ENCODE peak calls at places on chromosome X, in ten cellular contexts. One of them, this sample, is unnamed.

GRCh38 chrX:85109235-85109634 is 105.6 kb downstream of the APOOL start:
- DNase-seq in neural progenitor cell: peak; percentile 26
- DNase-seq in cardiac muscle cell: peak; percentile 3
- DNase-seq in aorta: no peak
- DNase-seq in pancreas: peak; percentile 3
- DNase-seq in NT2/D1: no peak
- DNase-seq in ovary: no peak
- DNase-seq in HCT116: peak; percentile 35
- DNase-seq in CD8-positive, alpha-beta memory T cell: no peak
- DNase-seq in CD4-positive, alpha-beta memory T cell: no peak
- DNase-seq in this sample: no peak

GRCh38 chrX:74835566-74835965 is 89.7 kb downstream of the NEXMIF start:
- DNase-seq in ovary: no peak
- DNase-seq in cardiac muscle cell: no peak
- DNase-seq in aorta: no peak
- DNase-seq in neural progenitor cell: no peak
- DNase-seq in CD4-positive, alpha-beta memory T cell: no peak
- DNase-seq in NT2/D1: no peak
- DNase-seq in CD8-positive, alpha-beta memory T cell: no peak
- DNase-seq in pancreas: no peak
- DNase-seq in HCT116: no peak
- DNase-seq in this sample: peak; percentile 3

GRCh38 chrX:66622209-66622608 is 16.7 kb downstream of the EDA2R start:
- DNase-seq in CD8-positive, alpha-beta memory T cell: no peak
- DNase-seq in CD4-positive, alpha-beta memory T cell: no peak
- DNase-seq in HCT116: no peak
- DNase-seq in neural progenitor cell: no peak
- DNase-seq in aorta: no peak
- DNase-seq in cardiac muscle cell: no peak
- DNase-seq in ovary: no peak
- DNase-seq in NT2/D1: no peak
- DNase-seq in pancreas: no peak
- DNase-seq in this sample: no peak

GRCh38 chrX:37543324-37543723 is 28.1 kb upstream of the LANCL3 start:
- DNase-seq in CD8-positive, alpha-beta memory T cell: no peak
- DNase-seq in aorta: no peak
- DNase-seq in HCT116: no peak
- DNase-seq in NT2/D1: no peak
- DNase-seq in cardiac muscle cell: no peak
- DNase-seq in pancreas: no peak
- DNase-seq in ovary: no peak
- DNase-seq in neural progenitor cell: no peak
- DNase-seq in CD4-positive, alpha-beta memory T cell: no peak
- DNase-seq in this sample: no peak

GRCh38 chrX:10656214-10656613 is 35.8 kb upstream of the MID1 start:
- DNase-seq in ovary: no peak
- DNase-seq in neural progenitor cell: no peak
- DNase-seq in cardiac muscle cell: no peak
- DNase-seq in HCT116: no peak
- DNase-seq in pancreas: no peak
- DNase-seq in CD4-positive, alpha-beta memory T cell: no peak
- DNase-seq in CD8-positive, alpha-beta memory T cell: no peak
- DNase-seq in NT2/D1: no peak
- DNase-seq in aorta: no peak
- DNase-seq in this sample: no peak

GRCh38 chrX:858542-859078 is 228.0 kb downstream of the SHOX start:
- DNase-seq in HCT116: no peak
- DNase-seq in CD8-positive, alpha-beta memory T cell: no peak
- DNase-seq in ovary: no peak
- DNase-seq in aorta: no peak
- DNase-seq in CD4-positive, alpha-beta memory T cell: no peak
- DNase-seq in cardiac muscle cell: no peak
- DNase-seq in neural progenitor cell: no peak
- DNase-seq in NT2/D1: no peak
- DNase-seq in pancreas: no peak
- DNase-seq in this sample: no peak

GRCh38 chrX:147853701-147854100 is 58.0 kb upstream of the FMR1 start:
- DNase-seq in aorta: no peak
- DNase-seq in CD8-positive, alpha-beta memory T cell: no peak
- DNase-seq in neural progenitor cell: no peak
- DNase-seq in ovary: no peak
- DNase-seq in NT2/D1: no peak
- DNase-seq in pancreas: no peak
- DNase-seq in HCT116: no peak
- DNase-seq in cardiac muscle cell: no peak
- DNase-seq in CD4-positive, alpha-beta memory T cell: no peak
- DNase-seq in this sample: no peak

GRCh38 chrX:100615015-100615414 is 21.6 kb downstream of the TSPAN6 start:
- DNase-seq in HCT116: peak; percentile 22
- DNase-seq in ovary: peak; percentile 46
- DNase-seq in cardiac muscle cell: peak; percentile 80
- DNase-seq in neural progenitor cell: peak; percentile 49
- DNase-seq in aorta: no peak
- DNase-seq in CD8-positive, alpha-beta memory T cell: no peak
- DNase-seq in CD4-positive, alpha-beta memory T cell: peak; percentile 7
- DNase-seq in pancreas: peak; percentile 10
- DNase-seq in NT2/D1: peak; percentile 27
- DNase-seq in this sample: peak; percentile 55

GRCh38 chrX:152897216-152898144 is at the start of gene ZNF185:
- DNase-seq in ovary: no peak
- DNase-seq in CD4-positive, alpha-beta memory T cell: no peak
- DNase-seq in HCT116: no peak
- DNase-seq in NT2/D1: peak; percentile 47
- DNase-seq in aorta: no peak
- DNase-seq in cardiac muscle cell: peak; percentile 58
- DNase-seq in neural progenitor cell: peak; percentile 89
- DNase-seq in pancreas: peak; percentile 52
- DNase-seq in CD8-positive, alpha-beta memory T cell: no peak
- DNase-seq in this sample: peak; percentile 75

GRCh38 chrX:14672611-14673172 is 143.4 kb downstream of the GLRA2 start:
- DNase-seq in CD8-positive, alpha-beta memory T cell: no peak
- DNase-seq in cardiac muscle cell: no peak
- DNase-seq in pancreas: no peak
- DNase-seq in CD4-positive, alpha-beta memory T cell: no peak
- DNase-seq in HCT116: no peak
- DNase-seq in ovary: no peak
- DNase-seq in neural progenitor cell: no peak
- DNase-seq in aorta: no peak
- DNase-seq in NT2/D1: no peak
- DNase-seq in this sample: no peak

GRCh38 chrX:14675500-14675899 is 146.2 kb downstream of the GLRA2 start:
- DNase-seq in cardiac muscle cell: no peak
- DNase-seq in HCT116: no peak
- DNase-seq in CD8-positive, alpha-beta memory T cell: no peak
- DNase-seq in NT2/D1: no peak
- DNase-seq in aorta: no peak
- DNase-seq in ovary: no peak
- DNase-seq in neural progenitor cell: no peak
- DNase-seq in CD4-positive, alpha-beta memory T cell: no peak
- DNase-seq in pancreas: no peak
- DNase-seq in this sample: no peak

GRCh38 chrX:14673764-14674163 is 144.4 kb downstream of the GLRA2 start:
- DNase-seq in CD4-positive, alpha-beta memory T cell: no peak
- DNase-seq in pancreas: no peak
- DNase-seq in neural progenitor cell: no peak
- DNase-seq in NT2/D1: no peak
- DNase-seq in ovary: no peak
- DNase-seq in HCT116: peak; percentile 78
- DNase-seq in cardiac muscle cell: peak; percentile 83
- DNase-seq in CD8-positive, alpha-beta memory T cell: no peak
- DNase-seq in aorta: no peak
- DNase-seq in this sample: peak; percentile 75

GRCh38 chrX:14670819-14671218 is 141.5 kb downstream of the GLRA2 start:
- DNase-seq in ovary: no peak
- DNase-seq in CD4-positive, alpha-beta memory T cell: no peak
- DNase-seq in NT2/D1: no peak
- DNase-seq in HCT116: no peak
- DNase-seq in pancreas: no peak
- DNase-seq in CD8-positive, alpha-beta memory T cell: no peak
- DNase-seq in neural progenitor cell: no peak
- DNase-seq in cardiac muscle cell: no peak
- DNase-seq in aorta: no peak
- DNase-seq in this sample: no peak

DNA sequence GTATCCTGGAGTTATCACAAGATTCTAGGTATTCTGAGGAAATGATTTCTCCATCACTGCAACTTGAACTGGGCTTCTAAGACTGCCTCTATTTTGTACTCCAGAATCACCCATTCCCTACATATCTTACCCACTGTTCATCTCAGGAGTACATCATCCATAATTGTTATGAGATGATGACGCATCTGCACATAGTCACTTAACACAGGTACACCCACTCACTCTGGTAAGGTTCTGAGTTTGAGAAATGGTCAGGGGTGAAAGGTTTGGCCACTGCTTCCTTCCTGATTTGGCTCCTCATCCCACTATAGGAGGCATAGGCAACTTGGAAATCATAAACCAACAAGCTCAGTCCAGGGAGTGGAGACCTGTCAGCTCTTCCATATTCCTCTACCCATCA is 143.9 kb downstream of the GLRA2 start:
- DNase-seq in CD8-positive, alpha-beta memory T cell: no peak
- DNase-seq in pancreas: no peak
- DNase-seq in ovary: no peak
- DNase-seq in neural progenitor cell: no peak
- DNase-seq in NT2/D1: no peak
- DNase-seq in HCT116: no peak
- DNase-seq in aorta: no peak
- DNase-seq in cardiac muscle cell: no peak
- DNase-seq in CD4-positive, alpha-beta memory T cell: no peak
- DNase-seq in this sample: no peak
- H3K4me1 ChIP-seq in CD8-positive, alpha-beta memory T cell: no peaks in the 10 kb centered on the region
- H3K4me1 ChIP-seq in pancreas: no peaks in the 10 kb centered on the region
- H3K4me1 ChIP-seq in ovary: no peaks in the 10 kb centered on the region
- H3K4me1 ChIP-seq in neural progenitor cell: no peaks in the 10 kb centered on the region
- H3K4me1 ChIP-seq in NT2/D1: no peaks in the 10 kb centered on the region
- H3K4me1 ChIP-seq in HCT116: peaks cover 5% of the 10 kb centered on the region
- H3K4me1 ChIP-seq in aorta: no peaks in the 10 kb centered on the region
- H3K4me1 ChIP-seq in cardiac muscle cell: no peaks in the 10 kb centered on the region
- H3K4me1 ChIP-seq in CD4-positive, alpha-beta memory T cell: no peaks in the 10 kb centered on the region
- H3K4me1 ChIP-seq in this sample: no peaks in the 10 kb centered on the region

GRCh38 chrX:121110536-121110935 is 63.1 kb downstream of the GLUD2 start:
- DNase-seq in pancreas: no peak
- DNase-seq in HCT116: no peak
- DNase-seq in CD4-positive, alpha-beta memory T cell: no peak
- DNase-seq in NT2/D1: no peak
- DNase-seq in aorta: no peak
- DNase-seq in CD8-positive, alpha-beta memory T cell: no peak
- DNase-seq in cardiac muscle cell: no peak
- DNase-seq in neural progenitor cell: no peak
- DNase-seq in ovary: no peak
- DNase-seq in this sample: no peak

GRCh38 chrX:121109986-121110385 is 62.6 kb downstream of the GLUD2 start:
- DNase-seq in neural progenitor cell: no peak
- DNase-seq in NT2/D1: peak; percentile 0
- DNase-seq in ovary: no peak
- DNase-seq in CD8-positive, alpha-beta memory T cell: no peak
- DNase-seq in cardiac muscle cell: no peak
- DNase-seq in CD4-positive, alpha-beta memory T cell: no peak
- DNase-seq in HCT116: no peak
- DNase-seq in aorta: no peak
- DNase-seq in pancreas: no peak
- DNase-seq in this sample: no peak

GRCh38 chrX:121114691-121115090 is 67.3 kb downstream of the GLUD2 start:
- DNase-seq in CD4-positive, alpha-beta memory T cell: no peak
- DNase-seq in ovary: no peak
- DNase-seq in NT2/D1: no peak
- DNase-seq in aorta: no peak
- DNase-seq in pancreas: no peak
- DNase-seq in neural progenitor cell: no peak
- DNase-seq in HCT116: no peak
- DNase-seq in cardiac muscle cell: no peak
- DNase-seq in CD8-positive, alpha-beta memory T cell: no peak
- DNase-seq in this sample: no peak
- H3K4me1 ChIP-seq in CD4-positive, alpha-beta memory T cell: no peaks in the 10 kb centered on the region
- H3K4me1 ChIP-seq in ovary: no peaks in the 10 kb centered on the region
- H3K4me1 ChIP-seq in NT2/D1: no peaks in the 10 kb centered on the region
- H3K4me1 ChIP-seq in aorta: no peaks in the 10 kb centered on the region
- H3K4me1 ChIP-seq in pancreas: no peaks in the 10 kb centered on the region
- H3K4me1 ChIP-seq in neural progenitor cell: peaks cover 5% of the 10 kb centered on the region
- H3K4me1 ChIP-seq in HCT116: no peaks in the 10 kb centered on the region
- H3K4me1 ChIP-seq in cardiac muscle cell: no peaks in the 10 kb centered on the region
- H3K4me1 ChIP-seq in CD8-positive, alpha-beta memory T cell: no peaks in the 10 kb centered on the region
- H3K4me1 ChIP-seq in this sample: no peaks in the 10 kb centered on the region

DNA sequence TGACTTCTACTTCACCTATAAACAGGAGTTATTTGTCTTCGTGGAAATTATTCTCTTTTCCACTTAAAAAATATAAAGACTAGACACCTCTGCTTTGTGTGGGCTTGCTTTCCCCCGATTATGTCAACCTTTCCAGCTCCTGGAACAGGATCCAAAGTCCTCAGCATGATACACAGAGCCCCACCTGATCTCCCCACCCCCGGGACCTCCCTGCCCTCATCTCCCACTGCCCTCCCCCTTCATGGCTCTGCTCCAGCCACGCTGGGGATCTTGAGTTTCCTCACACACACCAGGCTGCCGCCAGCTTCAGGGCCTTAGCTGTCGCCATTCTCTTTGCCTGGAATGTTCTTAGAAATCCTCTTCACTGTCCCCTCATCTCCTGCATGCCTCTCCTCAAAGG is 55.3 kb downstream of the MBNL3 start:
- DNase-seq in CD4-positive, alpha-beta memory T cell: no peak
- DNase-seq in NT2/D1: no peak
- DNase-seq in ovary: no peak
- DNase-seq in CD8-positive, alpha-beta memory T cell: no peak
- DNase-seq in neural progenitor cell: no peak
- DNase-seq in aorta: no peak
- DNase-seq in pancreas: no peak
- DNase-seq in HCT116: no peak
- DNase-seq in cardiac muscle cell: no peak
- DNase-seq in this sample: peak; percentile 27
- H3K4me1 ChIP-seq in CD4-positive, alpha-beta memory T cell: no peaks in the 10 kb centered on the region
- H3K4me1 ChIP-seq in NT2/D1: no peaks in the 10 kb centered on the region
- H3K4me1 ChIP-seq in ovary: no peaks in the 10 kb centered on the region
- H3K4me1 ChIP-seq in CD8-positive, alpha-beta memory T cell: no peaks in the 10 kb centered on the region
- H3K4me1 ChIP-seq in neural progenitor cell: no peaks in the 10 kb centered on the region
- H3K4me1 ChIP-seq in aorta: no peaks in the 10 kb centered on the region
- H3K4me1 ChIP-seq in pancreas: no peaks in the 10 kb centered on the region
- H3K4me1 ChIP-seq in HCT116: no peaks in the 10 kb centered on the region
- H3K4me1 ChIP-seq in cardiac muscle cell: no peaks in the 10 kb centered on the region
- H3K4me1 ChIP-seq in this sample: no peaks in the 10 kb centered on the region

GRCh38 chrX:30992381-30992904 is 79.4 kb downstream of the FTHL17 start:
- DNase-seq in pancreas: no peak
- DNase-seq in aorta: no peak
- DNase-seq in ovary: no peak
- DNase-seq in CD4-positive, alpha-beta memory T cell: no peak
- DNase-seq in HCT116: no peak
- DNase-seq in NT2/D1: no peak
- DNase-seq in neural progenitor cell: no peak
- DNase-seq in CD8-positive, alpha-beta memory T cell: no peak
- DNase-seq in cardiac muscle cell: peak; percentile 2
- DNase-seq in this sample: no peak

GRCh38 chrX:30995060-30995700 is 76.7 kb downstream of the FTHL17 start:
- DNase-seq in CD4-positive, alpha-beta memory T cell: peak; percentile 16
- DNase-seq in pancreas: no peak
- DNase-seq in ovary: no peak
- DNase-seq in CD8-positive, alpha-beta memory T cell: no peak
- DNase-seq in neural progenitor cell: no peak
- DNase-seq in HCT116: no peak
- DNase-seq in aorta: no peak
- DNase-seq in cardiac muscle cell: no peak
- DNase-seq in NT2/D1: no peak
- DNase-seq in this sample: no peak

GRCh38 chrX:30995705-30996104 is 76.1 kb downstream of the FTHL17 start:
- DNase-seq in pancreas: no peak
- DNase-seq in ovary: no peak
- DNase-seq in aorta: no peak
- DNase-seq in CD4-positive, alpha-beta memory T cell: no peak
- DNase-seq in HCT116: no peak
- DNase-seq in cardiac muscle cell: no peak
- DNase-seq in NT2/D1: no peak
- DNase-seq in CD8-positive, alpha-beta memory T cell: no peak
- DNase-seq in neural progenitor cell: no peak
- DNase-seq in this sample: no peak

GRCh38 chrX:30990361-30990760 is 81.5 kb downstream of the FTHL17 start:
- DNase-seq in neural progenitor cell: no peak
- DNase-seq in CD8-positive, alpha-beta memory T cell: no peak
- DNase-seq in NT2/D1: no peak
- DNase-seq in CD4-positive, alpha-beta memory T cell: no peak
- DNase-seq in aorta: no peak
- DNase-seq in HCT116: no peak
- DNase-seq in cardiac muscle cell: no peak
- DNase-seq in pancreas: no peak
- DNase-seq in ovary: no peak
- DNase-seq in this sample: no peak
- H3K4me1 ChIP-seq in neural progenitor cell: no peaks in the 10 kb centered on the region
- H3K4me1 ChIP-seq in CD8-positive, alpha-beta memory T cell: no peaks in the 10 kb centered on the region
- H3K4me1 ChIP-seq in NT2/D1: no peaks in the 10 kb centered on the region
- H3K4me1 ChIP-seq in CD4-positive, alpha-beta memory T cell: peaks cover 5% of the 10 kb centered on the region
- H3K4me1 ChIP-seq in aorta: no peaks in the 10 kb centered on the region
- H3K4me1 ChIP-seq in HCT116: no peaks in the 10 kb centered on the region
- H3K4me1 ChIP-seq in cardiac muscle cell: peaks cover 33% of the 10 kb centered on the region
- H3K4me1 ChIP-seq in pancreas: no peaks in the 10 kb centered on the region
- H3K4me1 ChIP-seq in ovary: no peaks in the 10 kb centered on the region
- H3K4me1 ChIP-seq in this sample: no peaks in the 10 kb centered on the region